ENCODE peak calls at places on chromosomes 2 and 18, in four cellular contexts. D, L, J and Y are unnamed samples. For H3K4me1, the result is how much of the 10 kb centered on the place peaks cover.

GRCh38 chr2:109213646-109214417 is 84.8 kb downstream of the SH3RF3 start:
- DNase-seq in L (no peak), J (no peak), D (no peak), Y (no peak)

GRCh38 chr2:158100411-158100810 is 1.3 kb upstream of the UPP2 start:
- DNase-seq in J (no peak), D (no peak), L (no peak), Y (no peak)

GRCh38 chr18:51194604-51195003 is 2.9 kb downstream of the MEX3C start:
- DNase-seq in L (no peak), J (no peak), D (no peak), Y (no peak)

GRCh38 chr2:145744541-145745386 is 1224.8 kb upstream of the ZEB2 start:
- DNase-seq in D (no peak), L (no peak), J (no peak), Y (no peak)

GRCh38 chr2:210912779-210913178 is 356.4 kb downstream of the CPS1 start:
- DNase-seq in L (no peak), D (no peak), J (no peak), Y (no peak)

GRCh38 chr18:58024139-58024538 is 19.9 kb upstream of the NEDD4L start:
- DNase-seq in L (no peak), D (no peak), J (no peak), Y (no peak)

GRCh38 chr2:237494066-237494465 is 7.0 kb downstream of the MLPH start:
- DNase-seq in L (no peak), J (no peak), D (no peak), Y (no peak)

GRCh38 chr2:219404954-219405353 is 13.2 kb upstream of the DES start:
- DNase-seq in J (no peak), D (peak), L (peak), Y (no peak)

GRCh38 chr2:71596011-71596410 is 142.7 kb downstream of the DYSF start:
- DNase-seq in J (no peak), D (no peak), L (no peak), Y (no peak)

GRCh38 chr2:20403693-20404381 is 43.0 kb upstream of the RHOB start:
- DNase-seq in L (peak), D (no peak), J (peak), Y (no peak)

GRCh38 chr2:219726916-219727315 is 99.5 kb downstream of the SLC4A3 start:
- DNase-seq in L (no peak), D (no peak), J (no peak), Y (no peak)

GRCh38 chr18:64275593-64276309 is 126.9 kb upstream of the LINC00305 start:
- DNase-seq in L (no peak), D (no peak), J (no peak), Y (no peak)

GRCh38 chr2:23618696-23619530 is 233.9 kb downstream of the KLHL29 start:
- DNase-seq in L (no peak), J (no peak), D (no peak), Y (no peak)

GRCh38 chr2:126657146-126657635 is 1.2 kb downstream of the GYPC start:
- DNase-seq in J (peak), D (peak), L (peak), Y (peak)

GRCh38 chr18:44986933-44987332 is 306.2 kb downstream of the SETBP1 start:
- DNase-seq in L (no peak), J (no peak), D (no peak), Y (no peak)

GRCh38 chr2:238202326-238203103 is 980 bp downstream of the ILKAP start:
- DNase-seq in L (no peak), J (no peak), D (no peak), Y (no peak)

GRCh38 chr2:163887182-163887581 is 151.4 kb upstream of the FIGN start:
- DNase-seq in J (no peak), L (no peak), D (no peak), Y (no peak)

GRCh38 chr2:73870084-73870483 is 22.7 kb upstream of the ACTG2 start:
- DNase-seq in L (peak), J (peak), D (peak), Y (no peak)

GRCh38 chr2:216283038-216283900 is 89.0 kb downstream of the MARCHF4 start:
- DNase-seq in J (no peak), D (no peak), L (no peak), Y (no peak)

GRCh38 chr2:23009545-23010149 is 375.3 kb upstream of the KLHL29 start:
- DNase-seq in L (no peak), D (no peak), J (peak), Y (peak)

GRCh38 chr2:27306657-27307544 is 1.3 kb downstream of the UCN start:
- DNase-seq in J (no peak), L (no peak), D (no peak), Y (no peak)

GRCh38 chr2:168145011-168145410 is 102.4 kb downstream of the STK39 start:
- DNase-seq in L (no peak), D (no peak), J (no peak), Y (no peak)

GRCh38 chr2:221726894-221727513 is 154.9 kb upstream of the EPHA4 start:
- DNase-seq in J (no peak), D (no peak), L (no peak), Y (no peak)

GRCh38 chr2:234579231-234579962 is 82.5 kb upstream of the ARL4C start:
- DNase-seq in D (no peak), L (no peak), J (no peak), Y (no peak)

GRCh38 chr2:99864561-99865216 is 277.7 kb downstream of the AFF3 start:
- DNase-seq in J (no peak), D (no peak), L (no peak), Y (no peak)

GRCh38 chr2:152594792-152595191 is 122.5 kb downstream of the PRPF40A start:
- DNase-seq in D (no peak), J (no peak), L (no peak), Y (peak)

GRCh38 chr2:189569295-189569925 is 11.2 kb downstream of the SLC40A1 start:
- DNase-seq in L (no peak), D (no peak), J (no peak), Y (no peak)

GRCh38 chr2:236052206-236052605 is 116.0 kb downstream of the GBX2 start:
- DNase-seq in D (no peak), J (no peak), L (no peak), Y (no peak)

GRCh38 chr2:173400760-173401159 is 46.1 kb downstream of the CDCA7 start:
- DNase-seq in J (no peak), L (no peak), D (no peak), Y (no peak)

GRCh38 chr2:173395567-173396351 is 41.1 kb downstream of the CDCA7 start:
- DNase-seq in D (no peak), L (no peak), J (no peak), Y (no peak)

GRCh38 chr2:173394575-173394974 is 39.9 kb downstream of the CDCA7 start:
- DNase-seq in L (no peak), D (no peak), J (no peak), Y (no peak)

GRCh38 chr2:173399229-173399628 is 44.6 kb downstream of the CDCA7 start:
- DNase-seq in L (no peak), D (no peak), J (no peak), Y (no peak)

DNA sequence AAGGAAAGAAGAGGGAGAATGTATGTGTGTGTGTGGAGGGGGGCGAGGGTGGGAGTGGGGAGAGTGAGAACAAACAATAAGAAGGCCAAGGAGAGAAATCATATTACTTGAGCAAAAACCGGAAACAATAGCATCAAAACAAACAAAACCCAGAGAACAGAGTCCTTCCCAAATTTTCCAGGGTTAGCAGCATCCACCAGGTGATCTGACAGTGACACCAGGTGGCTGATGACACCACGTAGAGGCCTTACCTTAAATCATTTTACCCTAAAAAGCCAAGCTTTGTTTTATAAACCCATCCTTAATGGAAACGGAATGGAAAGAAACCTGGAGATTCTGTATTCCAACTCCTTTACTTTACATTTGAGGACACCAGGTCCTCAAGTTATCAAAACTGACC is 42.9 kb downstream of the CDCA7 start:
- DNase-seq in D (no peak), L (no peak), J (no peak), Y (no peak)
- TF ChIP-seq CTCF in D (peak), L (no peak), J (no peak), Y (no peak)

GRCh38 chr2:199692489-199692888 is 158.5 kb downstream of the FTCDNL1 start:
- DNase-seq in J (peak), D (no peak), L (no peak), Y (no peak)
- H3K4me1 ChIP-seq in J (under half), D (under half), L (under half), Y (under half)

DNA sequence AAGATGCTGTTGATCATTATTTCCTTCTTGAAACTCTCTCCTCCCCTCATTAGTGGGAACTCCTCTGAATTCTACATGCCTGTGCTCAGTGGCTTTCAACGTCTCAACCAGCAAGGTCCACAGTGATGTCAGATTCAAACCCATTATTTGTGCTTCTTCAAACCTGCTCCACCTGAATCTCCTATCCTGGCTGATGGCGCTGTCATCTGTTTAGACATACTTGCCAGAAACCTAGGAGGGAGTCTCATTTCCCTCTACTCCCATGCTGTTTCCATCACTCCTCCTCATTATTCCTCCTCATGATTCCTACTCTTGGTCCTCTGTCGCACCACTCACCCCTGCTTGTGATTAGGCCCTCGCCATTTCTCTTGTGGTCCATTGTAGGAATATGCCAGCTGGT is 2.9 kb upstream of the LPIN2 start:
- DNase-seq in L (no peak), D (no peak), J (no peak), Y (no peak)
- H3K4me3 ChIP-seq in L (no peak), D (no peak), J (no peak), Y (no peak)

GRCh38 chr18:8882632-8883408 is 177.5 kb downstream of the MTCL1 start:
- DNase-seq in J (no peak), L (no peak), D (no peak), Y (no peak)
- TF ChIP-seq CTCF in J (no peak), L (no peak), D (no peak), Y (no peak)

GRCh38 chr18:48138211-48138610 is 207.8 kb upstream of the SMAD2 start:
- DNase-seq in J (no peak), L (no peak), D (no peak), Y (no peak)
- H3K4me1 ChIP-seq in J (half or more), L (under half), D (half or more), Y (under half)